ENCODE peak calls at places on chromosomes 2 and 18, in seven cellular contexts. C is CD8-positive, alpha-beta memory T cell; L is Caki2; G is GM03348; O is psoas muscle; Z is effector memory CD4-positive, alpha-beta T cell; Y is activated CD4-positive, CD25-positive, alpha-beta regulatory T cell treated with anti-CD3 and anti-CD28 coated beads, Interleukin-2, amount 50 U/mL, for 72 hours. M is an unnamed sample.

GRCh38 chr2:207133862-207134519 is 31.8 kb downstream of the KLF7 start:
- DNase-seq in L (peak), Z (no peak), Y (no peak), G (peak), C (no peak), O (peak), M (no peak)

GRCh38 chr2:85564144-85564563 is 2.9 kb upstream of the GGCX start:
- DNase-seq in C (no peak), Y (no peak), O (no peak), Z (no peak), G (no peak), L (no peak), M (no peak)

GRCh38 chr2:12363138-12363537 is 353.6 kb upstream of the TRIB2 start:
- DNase-seq in C (no peak), Z (no peak), G (no peak), Y (no peak), L (no peak), O (no peak), M (no peak)

GRCh38 chr2:67879586-67880290 is 183.1 kb downstream of the C1D start:
- DNase-seq in Z (no peak), Y (no peak), G (peak), C (no peak), O (no peak), L (no peak), M (no peak)

GRCh38 chr2:10924441-10924840 is 12.7 kb downstream of the KCNF1 start:
- DNase-seq in L (no peak), G (peak), O (no peak), Y (no peak), C (no peak), Z (no peak), M (no peak)

GRCh38 chr2:229392214-229392613 is 121.1 kb upstream of the PID1 start:
- DNase-seq in C (no peak), L (no peak), Z (no peak), Y (no peak), O (no peak), G (peak), M (no peak)

GRCh38 chr2:12106440-12107080 is 360.1 kb downstream of the LPIN1 start:
- DNase-seq in G (peak), Y (no peak), O (peak), C (no peak), L (peak), Z (no peak), M (no peak)

GRCh38 chr2:164275659-164276058 is 345.6 kb downstream of the GRB14 start:
- DNase-seq in Z (no peak), G (no peak), L (no peak), C (no peak), O (no peak), Y (no peak), M (no peak)

GRCh38 chr2:230668184-230668938 is 44.3 kb upstream of the CAB39 start:
- DNase-seq in Y (no peak), L (peak), O (peak), C (no peak), G (no peak), Z (peak), M (no peak)

GRCh38 chr2:86397989-86398388 is 43.2 kb upstream of the KDM3A start:
- DNase-seq in Y (no peak), O (no peak), C (no peak), L (no peak), G (no peak), Z (no peak), M (no peak)

GRCh38 chr2:29322011-29322410 is 206.8 kb downstream of the CLIP4 start:
- DNase-seq in G (peak), Z (no peak), C (no peak), Y (no peak), L (no peak), O (no peak), M (no peak)

GRCh38 chr2:24190503-24190902 is 15.7 kb downstream of the FAM228A start:
- DNase-seq in C (no peak), O (no peak), G (no peak), Y (no peak), Z (no peak), L (no peak), M (no peak)

GRCh38 chr18:28178720-28179119 is 1.8 kb upstream of the CDH2 start:
- DNase-seq in Y (no peak), G (peak), Z (no peak), C (no peak), O (no peak), L (no peak), M (no peak)

GRCh38 chr2:9846554-9846953 is 3.3 kb downstream of the TAF1B start:
- DNase-seq in Y (no peak), L (no peak), Z (no peak), O (no peak), G (no peak), C (no peak), M (no peak)

GRCh38 chr2:73856214-73856613 is 27.5 kb downstream of the STAMBP start:
- DNase-seq in Y (no peak), O (no peak), L (no peak), C (no peak), Z (no peak), G (peak), M (no peak)

GRCh38 chr2:143128681-143129580 is at the start of gene ARHGAP15:
- DNase-seq in G (no peak), Y (peak), Z (peak), O (no peak), L (no peak), C (peak), M (no peak)

GRCh38 chr2:149741646-149742045 is 154.1 kb upstream of the MMADHC start:
- DNase-seq in O (no peak), C (no peak), L (peak), G (peak), Z (no peak), Y (no peak), M (no peak)

GRCh38 chr2:108106746-108107145 is 120.4 kb downstream of the SLC5A7 start:
- DNase-seq in G (no peak), O (no peak), Y (no peak), L (no peak), C (no peak), Z (no peak), M (no peak)

GRCh38 chr2:241558532-241559488 is at the start of gene BOK:
- DNase-seq in Z (no peak), C (no peak), O (peak), L (peak), G (peak), Y (no peak), M (peak)

GRCh38 chr2:173400760-173401159 is 46.1 kb downstream of the CDCA7 start:
- DNase-seq in Z (no peak), L (no peak), G (no peak), C (no peak), O (no peak), Y (no peak), M (no peak)

GRCh38 chr2:8159211-8159965 is 522.5 kb upstream of the ID2 start:
- DNase-seq in C (no peak), G (no peak), Z (no peak), O (no peak), Y (no peak), L (no peak), M (no peak)

GRCh38 chr2:185522472-185522871 is 216.1 kb upstream of the FSIP2 start:
- DNase-seq in Z (no peak), G (no peak), O (no peak), Y (no peak), C (no peak), L (no peak), M (no peak)

GRCh38 chr2:135600915-135601314 is 69.6 kb downstream of the R3HDM1 start:
- DNase-seq in Z (no peak), Y (no peak), O (no peak), L (no peak), C (no peak), G (peak), M (no peak)

GRCh38 chr18:33914399-33914798 is 310.3 kb downstream of the NOL4 start:
- DNase-seq in C (no peak), L (no peak), G (no peak), Y (no peak), O (no peak), Z (no peak), M (no peak)

GRCh38 chr2:156341482-156342251 is 9.1 kb upstream of the NR4A2 start:
- DNase-seq in Z (peak), G (peak), O (peak), L (peak), Y (peak), C (peak), M (no peak)

GRCh38 chr18:61448316-61448715 is 115.1 kb downstream of the CDH20 start:
- DNase-seq in G (no peak), L (no peak), Z (no peak), Y (no peak), C (no peak), O (no peak), M (no peak)

GRCh38 chr2:174340400-174341300 is 5.9 kb downstream of the SP9 start:
- DNase-seq in G (peak), O (peak), Y (no peak), Z (no peak), C (no peak), L (no peak), M (no peak)

GRCh38 chr2:10220516-10221391 is 82.0 kb upstream of the HPCAL1 start:
- DNase-seq in L (no peak), Y (no peak), Z (no peak), O (no peak), G (peak), C (no peak), M (no peak)

GRCh38 chr2:110865188-110865587 is 132.8 kb downstream of the ACOXL start:
- DNase-seq in Z (no peak), O (no peak), G (no peak), Y (no peak), C (no peak), L (no peak), M (no peak)

GRCh38 chr18:22932885-22933205 is 283 bp upstream of the RBBP8 start:
- DNase-seq in G (no peak), Z (no peak), C (no peak), L (no peak), Y (no peak), O (no peak), M (no peak)

GRCh38 chr18:33898427-33898826 is 320.4 kb downstream of the ASXL3 start:
- DNase-seq in Y (no peak), C (no peak), Z (no peak), G (no peak), L (no peak), O (no peak), M (no peak)

GRCh38 chr2:3672861-3673670 is 15.1 kb downstream of the ALLC start:
- DNase-seq in Z (no peak), C (no peak), O (no peak), L (no peak), Y (no peak), G (no peak), M (no peak)

GRCh38 chr18:61992923-61993322 is 100.1 kb upstream of the RNF152 start:
- DNase-seq in O (no peak), Z (no peak), Y (no peak), C (no peak), G (peak), L (no peak), M (no peak)

GRCh38 chr2:85185431-85185940 is 52.3 kb downstream of the TCF7L1 start:
- DNase-seq in Y (no peak), O (no peak), L (no peak), C (no peak), Z (no peak), G (no peak), M (no peak)

GRCh38 chr2:130755234-130756040 is at the start of gene AMER3:
- DNase-seq in O (no peak), C (no peak), G (no peak), L (no peak), Y (no peak), Z (no peak), M (no peak)

GRCh38 chr2:173590278-173590811 is 235.7 kb downstream of the CDCA7 start:
- DNase-seq in C (no peak), Y (no peak), L (peak), Z (no peak), G (peak), O (peak), M (no peak)

GRCh38 chr2:11482473-11483031 is 16.6 kb upstream of the E2F6 start:
- DNase-seq in Y (no peak), Z (no peak), L (no peak), C (no peak), O (peak), G (peak), M (peak)

GRCh38 chr2:33069894-33070651 is 123.3 kb downstream of the LTBP1 start:
- DNase-seq in L (peak), Z (no peak), G (peak), O (peak), C (no peak), Y (no peak), M (no peak)

GRCh38 chr2:217734999-217735398 is 267.8 kb downstream of the TNS1 start:
- DNase-seq in C (no peak), L (no peak), G (no peak), Y (no peak), O (no peak), Z (no peak), M (no peak)

M was measured in D721Med.